ENCODE peak calls at places on chromosome 20, in four cellular contexts. P, C, B and M are unnamed samples.
A peak's percentile ranks its signal among the peaks of the same experiment; 100 is the strongest.

GRCh38 chr20:9660236-9660868 is 146.0 kb downstream of the LAMP5 start:
- DNase-seq in B (no peak), P (peak; percentile 5), C (no peak), M (no peak)

GRCh38 chr20:62029296-62029695 is 36.4 kb downstream of the TAF4 start:
- DNase-seq in B (no peak), P (no peak), C (no peak), M (no peak)

GRCh38 chr20:46004813-46005505 is 3.7 kb upstream of the MMP9 start:
- DNase-seq in B (no peak), C (no peak), P (no peak), M (no peak)

GRCh38 chr20:25324412-25324811 is 66.2 kb downstream of the ABHD12 start:
- DNase-seq in B (no peak), P (no peak), C (no peak), M (no peak)

GRCh38 chr20:20763652-20764051 is 51.2 kb upstream of the RALGAPA2 start:
- DNase-seq in P (no peak), C (no peak), B (no peak), M (no peak)

GRCh38 chr20:43839793-43840199 is 74.9 kb upstream of the TOX2 start:
- DNase-seq in B (no peak), C (no peak), P (no peak), M (no peak)

GRCh38 chr20:2507875-2508630 is 662 bp downstream of the ZNF343 start:
- DNase-seq in B (peak; percentile 52), P (no peak), C (peak; percentile 25), M (no peak)

GRCh38 chr20:44981736-44982406 is 15.6 kb downstream of the STK4 start:
- DNase-seq in P (no peak), B (no peak), C (no peak), M (no peak)

GRCh38 chr20:58131111-58131510 is 97.3 kb downstream of the ANKRD60 start:
- DNase-seq in C (no peak), B (peak; percentile 2), P (peak; percentile 83), M (no peak)

GRCh38 chr20:33702861-33703260 is 16.7 kb upstream of the E2F1 start:
- DNase-seq in B (no peak), C (peak; percentile 75), P (no peak), M (no peak)

GRCh38 chr20:32452776-32453466 is 94.8 kb downstream of the ASXL1 start:
- DNase-seq in C (no peak), P (no peak), B (no peak), M (no peak)

GRCh38 chr20:46954490-46955038 is 59.9 kb downstream of the EYA2 start:
- DNase-seq in P (peak; percentile 97), B (peak; percentile 81), C (no peak), M (peak; percentile 99)

GRCh38 chr20:25058051-25058796 is at the start of gene ACSS1:
- DNase-seq in C (peak; percentile 82), B (peak; percentile 53), P (peak; percentile 25), M (no peak)

GRCh38 chr20:61762208-61762710 is 303.4 kb downstream of the TAF4 start:
- DNase-seq in P (no peak), B (no peak), C (no peak), M (no peak)

GRCh38 chr20:43065299-43065698 is 124.4 kb downstream of the PTPRT start:
- DNase-seq in B (no peak), C (no peak), P (no peak), M (no peak)

GRCh38 chr20:3248167-3248992 is 9.4 kb upstream of the SLC4A11 start:
- DNase-seq in B (peak; percentile 38), P (peak; percentile 36), C (peak; percentile 39), M (no peak)

GRCh38 chr20:38804682-38805501 is 605 bp upstream of the PPP1R16B start:
- DNase-seq in B (peak; percentile 18), C (no peak), P (no peak), M (no peak)

GRCh38 chr20:15889073-15889923 is 684.0 kb downstream of the KIF16B start:
- DNase-seq in C (no peak), B (no peak), P (no peak), M (no peak)

GRCh38 chr20:42359617-42360016 is 741.4 kb upstream of the CHD6 start:
- DNase-seq in B (no peak), P (no peak), C (no peak), M (no peak)

GRCh38 chr20:3189561-3190131 is 14.8 kb downstream of the DDRGK1 start:
- DNase-seq in P (no peak), B (no peak), C (no peak), M (no peak)

GRCh38 chr20:61394088-61394822 is 142.2 kb downstream of the CDH4 start:
- DNase-seq in B (no peak), P (no peak), C (no peak), M (no peak)

GRCh38 chr20:47067776-47068175 is 173.1 kb downstream of the EYA2 start:
- DNase-seq in P (no peak), B (peak; percentile 2), C (no peak), M (no peak)

GRCh38 chr20:54869765-54870164 is 394.4 kb downstream of the DOK5 start:
- DNase-seq in C (no peak), P (no peak), B (no peak), M (no peak)

GRCh38 chr20:24722586-24722985 is 226.5 kb upstream of the CST7 start:
- DNase-seq in P (no peak), B (no peak), C (no peak), M (no peak)

GRCh38 chr20:61682998-61683681 is 382.5 kb downstream of the TAF4 start:
- DNase-seq in P (no peak), B (no peak), C (no peak), M (no peak)

GRCh38 chr20:38604873-38605303 is 3.3 kb downstream of the ARHGAP40 start:
- DNase-seq in B (peak; percentile 15), C (no peak), P (peak; percentile 30), M (peak; percentile 67)

GRCh38 chr20:33859157-33859695 is 48.1 kb downstream of the CHMP4B start:
- DNase-seq in P (no peak), B (peak; percentile 53), C (no peak), M (no peak)

GRCh38 chr20:44129996-44130718 is 56.8 kb downstream of the JPH2 start:
- DNase-seq in B (peak; percentile 20), C (no peak), P (peak; percentile 20), M (peak; percentile 19)

GRCh38 chr20:34143951-34144350 is 31.9 kb upstream of the EIF2S2 start:
- DNase-seq in B (peak; percentile 25), P (no peak), C (no peak), M (peak; percentile 16)

GRCh38 chr20:54123587-54124180 is 50.1 kb downstream of the CYP24A1 start:
- DNase-seq in B (peak; percentile 78), P (peak; percentile 96), C (no peak), M (peak; percentile 97)

GRCh38 chr20:19973920-19974620 is 43.1 kb upstream of the NAA20 start:
- DNase-seq in B (peak; percentile 90), C (peak; percentile 71), P (peak; percentile 83), M (peak; percentile 50)

GRCh38 chr20:4134355-4134834 is 119.0 kb upstream of the RNF24 start:
- DNase-seq in B (no peak), P (no peak), C (no peak), M (no peak)

DNA sequence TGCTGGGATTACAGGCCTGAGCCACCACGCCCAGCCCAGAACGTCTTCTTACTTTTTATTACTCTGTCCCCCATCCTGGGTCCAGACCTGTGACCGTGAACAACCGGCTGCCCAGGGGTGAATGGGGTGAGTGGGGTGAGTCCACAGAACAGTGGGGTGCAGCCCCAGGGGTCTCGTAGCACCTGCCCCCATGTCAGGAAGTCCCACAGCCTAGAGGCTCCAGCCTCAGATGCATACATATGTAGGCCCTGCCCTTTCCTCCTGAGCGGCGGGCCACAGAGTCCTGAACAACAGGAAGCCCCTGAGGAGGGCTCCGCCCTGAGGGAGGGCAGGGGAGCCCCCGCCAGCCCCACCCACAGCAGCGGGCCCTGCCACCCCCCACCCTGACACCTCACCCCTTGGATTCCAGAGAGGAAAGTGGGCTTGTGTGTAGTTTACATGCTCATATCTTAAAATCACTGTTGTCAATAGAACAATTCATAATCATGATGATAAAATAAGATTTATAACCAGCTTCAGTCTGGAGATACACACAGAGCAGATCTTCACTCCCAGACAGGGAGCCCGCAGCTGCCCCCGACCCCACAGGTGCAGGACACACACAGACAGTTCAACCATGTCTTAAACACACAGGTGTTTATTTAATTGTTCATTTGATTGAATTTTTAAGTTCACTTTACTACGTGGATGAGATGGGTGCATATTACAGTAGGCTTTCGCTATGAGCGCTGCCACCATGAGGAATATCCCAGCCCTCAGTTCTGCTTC is 12.4 kb upstream of the GMEB2 start:
- DNase-seq in C (peak; percentile 61), B (no peak), P (no peak), M (no peak)
- TF ChIP-seq CTCF in C (no peak), B (no peak), P (no peak), M (no peak)

DNA sequence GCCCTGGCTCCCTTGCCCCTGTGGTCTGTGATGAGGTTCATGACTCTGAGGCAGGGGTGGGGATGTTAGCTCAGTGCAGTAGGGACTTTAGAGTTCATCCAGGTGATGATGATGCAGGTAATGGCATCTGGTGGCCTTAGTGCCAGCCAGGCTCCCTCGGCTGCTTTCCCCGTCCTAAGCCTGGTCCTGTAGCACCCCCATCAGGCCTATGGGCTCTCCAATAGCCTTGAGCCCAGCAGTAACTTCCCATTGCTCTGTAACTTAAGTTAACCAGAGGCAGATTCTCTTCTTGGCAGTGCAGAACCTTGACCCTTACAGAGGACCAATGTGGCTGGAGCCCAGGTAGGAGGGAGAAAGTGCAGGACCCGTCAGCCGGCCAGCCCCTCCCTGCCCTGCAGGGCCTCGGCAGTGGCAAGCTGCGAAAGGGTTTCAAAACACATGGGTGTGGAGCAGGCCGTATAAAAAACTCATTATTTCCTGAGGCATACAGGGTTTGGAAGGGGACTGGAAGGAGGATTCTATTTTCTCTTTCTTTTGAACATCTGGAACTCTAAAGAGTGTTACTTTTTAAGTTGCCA is 406.9 kb downstream of the CDH26 start:
- DNase-seq in B (no peak), P (no peak), C (no peak), M (no peak)
- TF ChIP-seq CTCF in B (no peak), P (peak; percentile 6), C (no peak), M (peak; percentile 23)

GRCh38 chr20:13844296-13844695 is 59.5 kb downstream of the NDUFAF5 start:
- DNase-seq in B (no peak), P (no peak), C (no peak), M (no peak)

GRCh38 chr20:13840093-13840465 is 55.3 kb downstream of the NDUFAF5 start:
- DNase-seq in P (no peak), C (no peak), B (no peak), M (no peak)

GRCh38 chr20:13841206-13841605 is 56.4 kb downstream of the NDUFAF5 start:
- DNase-seq in B (no peak), C (no peak), P (no peak), M (no peak)

GRCh38 chr20:13839421-13840092 is 54.7 kb downstream of the NDUFAF5 start:
- DNase-seq in P (peak; percentile 48), C (no peak), B (peak; percentile 10), M (peak; percentile 86)

GRCh38 chr20:13838664-13839063 is 53.8 kb downstream of the NDUFAF5 start:
- DNase-seq in P (no peak), B (no peak), C (no peak), M (no peak)
- TF ChIP-seq CTCF in P (no peak), B (no peak), C (no peak), M (no peak)

GRCh38 chr20:37298190-37298939 is 8.9 kb downstream of the MANBAL start:
- DNase-seq in C (no peak), B (peak; percentile 67), P (no peak), M (peak; percentile 55)
- TF ChIP-seq CTCF in C (no peak), B (no peak), P (no peak), M (no peak)